ENCODE peak calls at places on chromosomes 4 and X, in seven cellular contexts. Q is prostate gland, J is lower lobe of right lung, O is MM.1S, L is brain microvascular endothelial cell, B is Peyer's patch, K is IMR-90. C is an unnamed sample. For H3K36me3, the result is how much of the 10 kb centered on the place peaks cover.

GRCh38 chr4:15414601-15415091 is 13.2 kb upstream of the C1QTNF7 start:
- DNase-seq in Q (no peak), J (no peak), O (no peak), L (peak), B (no peak), K (peak), C (no peak)

GRCh38 chr4:60865238-60865637 is 334.9 kb upstream of the ADGRL3 start:
- DNase-seq in Q (no peak), J (no peak), O (no peak), L (peak), B (no peak), K (no peak), C (no peak)

GRCh38 chrX:17361620-17362019 is 13.4 kb upstream of the NHS start:
- DNase-seq in Q (no peak), J (no peak), O (no peak), L (no peak), B (no peak), K (no peak), C (no peak)

GRCh38 chr4:112245383-112245782 is 13.8 kb downstream of the AP1AR start:
- DNase-seq in Q (no peak), J (no peak), O (no peak), L (no peak), B (no peak), K (peak), C (no peak)

GRCh38 chr4:109609431-109609830 is 49.4 kb downstream of the MCUB start:
- DNase-seq in Q (no peak), J (no peak), O (no peak), L (no peak), B (no peak), K (no peak), C (no peak)

GRCh38 chr4:20805716-20806115 is 105.5 kb downstream of the PACRGL start:
- DNase-seq in Q (no peak), J (no peak), O (no peak), L (no peak), B (no peak), K (no peak), C (no peak)

GRCh38 chrX:64198046-64198445 is 7.5 kb downstream of the AMER1 start:
- DNase-seq in Q (no peak), J (no peak), O (peak), L (no peak), B (no peak), K (no peak), C (no peak)

GRCh38 chr4:184252136-184253071 is 34.7 kb upstream of the ENPP6 start:
- DNase-seq in Q (no peak), J (no peak), O (no peak), L (no peak), B (no peak), K (no peak), C (no peak)

GRCh38 chr4:183261953-183262775 is 57.9 kb downstream of the CLDN22 start:
- DNase-seq in Q (peak), J (peak), O (peak), L (peak), B (peak), K (peak), C (peak)

GRCh38 chr4:76987153-76987562 is 37.6 kb downstream of the SEPTIN11 start:
- DNase-seq in Q (no peak), J (no peak), O (no peak), L (peak), B (no peak), K (peak), C (no peak)

GRCh38 chr4:167221074-167221473 is 13.2 kb downstream of the SPOCK3 start:
- DNase-seq in Q (no peak), J (no peak), O (no peak), L (no peak), B (no peak), K (no peak), C (no peak)

GRCh38 chr4:70902577-70903281 is 560 bp downstream of the MOB1B start:
- DNase-seq in Q (peak), J (no peak), O (no peak), L (peak), B (peak), K (peak), C (no peak)

GRCh38 chrX:121851033-121851432 is 803.6 kb downstream of the GLUD2 start:
- DNase-seq in Q (no peak), J (no peak), O (no peak), L (peak), B (no peak), K (no peak), C (no peak)

GRCh38 chr4:48665555-48666186 is 114.4 kb downstream of the FRYL start:
- DNase-seq in Q (no peak), J (no peak), O (peak), L (no peak), B (no peak), K (peak), C (no peak)

GRCh38 chrX:78063687-78064086 is 40.4 kb upstream of the PGK1 start:
- DNase-seq in Q (no peak), J (no peak), O (no peak), L (no peak), B (no peak), K (no peak), C (no peak)

GRCh38 chrX:17082831-17083230 is 136.4 kb downstream of the REPS2 start:
- DNase-seq in Q (no peak), J (no peak), O (peak), L (no peak), B (no peak), K (no peak), C (no peak)

DNA sequence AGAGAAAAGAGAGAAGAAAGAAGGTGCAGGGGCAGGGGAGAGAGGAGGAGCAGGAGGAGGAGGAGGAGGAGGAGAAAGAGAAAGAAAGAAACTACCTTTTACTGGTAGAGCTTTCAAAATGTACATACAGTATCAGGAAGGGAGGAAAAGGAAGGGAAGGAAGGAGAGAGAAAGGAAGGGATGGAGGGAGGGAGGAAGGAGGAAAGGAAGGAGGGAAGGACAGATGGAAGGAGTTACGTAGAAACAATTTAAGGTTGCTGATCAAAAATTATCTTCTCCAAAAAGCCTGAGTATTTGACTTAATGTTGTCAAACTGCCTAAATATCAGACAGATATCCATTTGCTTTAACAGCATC is 13.4 kb downstream of the TBC1D9 start:
- DNase-seq in Q (no peak), J (no peak), O (no peak), L (no peak), B (no peak), K (no peak), C (no peak)
- H3K4me3 ChIP-seq in Q (no peak), J (no peak), O (peak), L (no peak), B (no peak), K (no peak), C (peak)

GRCh38 chr4:122963222-122963621 is 40.8 kb upstream of the NUDT6 start:
- DNase-seq in Q (no peak), J (no peak), O (no peak), L (no peak), B (no peak), K (peak), C (no peak)

GRCh38 chr4:122960298-122960985 is 38.0 kb upstream of the NUDT6 start:
- DNase-seq in Q (no peak), J (no peak), O (no peak), L (no peak), B (no peak), K (peak), C (no peak)

GRCh38 chr4:122968227-122968812 is 45.9 kb upstream of the NUDT6 start:
- DNase-seq in Q (no peak), J (no peak), O (no peak), L (no peak), B (no peak), K (peak), C (no peak)

DNA sequence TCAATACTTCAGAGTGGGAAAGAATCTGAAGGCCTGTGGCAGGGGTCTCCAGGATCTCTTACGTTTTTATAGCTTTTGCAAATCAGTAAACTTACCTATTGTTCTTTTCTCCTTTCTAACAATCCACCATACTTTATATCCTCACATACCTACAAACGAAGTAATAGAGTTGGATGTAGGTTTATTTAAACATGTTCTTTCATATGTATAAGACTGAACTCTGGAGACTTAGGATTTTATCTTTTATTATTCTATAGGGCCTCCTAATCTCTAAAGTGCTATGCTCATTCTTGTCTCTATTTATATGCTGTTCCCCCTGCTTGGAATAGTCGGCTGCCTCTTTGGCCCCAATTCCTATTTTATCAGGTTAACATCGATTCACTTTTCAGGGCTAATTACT is 43.8 kb upstream of the NUDT6 start:
- DNase-seq in Q (no peak), J (no peak), O (no peak), L (no peak), B (no peak), K (no peak), C (no peak)
- TF ChIP-seq CTCF in Q (no peak), J (no peak), O (no peak), L (no peak), B (no peak), K (no peak), C (no peak)

GRCh38 chr4:105432438-105432837 is 41.4 kb downstream of the PPA2 start:
- DNase-seq in Q (no peak), J (no peak), O (no peak), L (no peak), B (no peak), K (no peak), C (no peak)
- H3K36me3 ChIP-seq in Q (under half), J (under half), O (under half), L (under half), B (under half), K (under half), C (under half)

GRCh38 chrX:137424679-137425078 is 141.2 kb upstream of the ZIC3 start:
- DNase-seq in Q (no peak), J (no peak), O (no peak), L (no peak), B (no peak), K (no peak), C (no peak)
- H3K4me3 ChIP-seq in Q (no peak), J (no peak), O (no peak), L (no peak), B (no peak), K (no peak), C (no peak)